ENCODE peak calls at places on chromosome 20, in ten cellular contexts. Z is neural crest cell; S is SW480; F is activated naive CD4-positive, alpha-beta T cell; O is stimulated activated CD8-positive, alpha-beta memory T cell treated with anti-CD3 and anti-CD28 coated beads, Interleukin-15, amount 100 ng/mL, for 24 hours; C is HCT116; I is GF-D8; A is Panc1; Q is NCI-H2171 treated with DMSO at 0.1 percent for 48 hours; X is NCI-H510A treated with DMSO at 0.1 percent for 48 hours. B is an unnamed sample.

GRCh38 chr20:54475334-54476287 is at the start of gene DOK5:
- DNase-seq in Z (peak), S (no peak), F (no peak), O (no peak), C (no peak), I (no peak), A (no peak), Q (no peak), X (no peak), B (no peak)

GRCh38 chr20:3162080-3162611 is 2.5 kb upstream of the FASTKD5 start:
- DNase-seq in Z (no peak), S (no peak), F (no peak), O (no peak), C (no peak), I (no peak), A (no peak), Q (peak), X (peak), B (no peak)

GRCh38 chr20:35306931-35307517 is 14.8 kb upstream of the FAM83C start:
- DNase-seq in Z (peak), S (peak), F (no peak), O (no peak), C (peak), I (no peak), A (no peak), Q (peak), X (peak), B (no peak)

GRCh38 chr20:53606364-53606985 is 12.8 kb upstream of the ZNF217 start:
- DNase-seq in Z (no peak), S (no peak), F (no peak), O (no peak), C (no peak), I (no peak), A (no peak), Q (no peak), X (no peak), B (no peak)

GRCh38 chr20:32010666-32011065 is 428 bp downstream of the CCM2L start:
- DNase-seq in Z (no peak), S (no peak), F (no peak), O (no peak), C (no peak), I (no peak), A (no peak), Q (no peak), X (no peak), B (no peak)

GRCh38 chr20:10987651-10988383 is 314.0 kb upstream of the JAG1 start:
- DNase-seq in Z (no peak), S (no peak), F (no peak), O (no peak), C (no peak), I (no peak), A (no peak), Q (no peak), X (no peak), B (no peak)

GRCh38 chr20:50629675-50630055 is 61.7 kb downstream of the RIPOR3 start:
- DNase-seq in Z (no peak), S (no peak), F (no peak), O (no peak), C (no peak), I (no peak), A (no peak), Q (no peak), X (no peak), B (no peak)

GRCh38 chr20:50824137-50824536 is 29.3 kb downstream of the BCAS4 start:
- DNase-seq in Z (no peak), S (no peak), F (no peak), O (no peak), C (no peak), I (no peak), A (no peak), Q (no peak), X (peak), B (no peak)

GRCh38 chr20:58555078-58555765 is 40.0 kb upstream of the APCDD1L start:
- DNase-seq in Z (no peak), S (peak), F (no peak), O (no peak), C (no peak), I (no peak), A (no peak), Q (no peak), X (no peak), B (no peak)

GRCh38 chr20:6164421-6165341 is 41.9 kb upstream of the FERMT1 start:
- DNase-seq in Z (no peak), S (no peak), F (no peak), O (no peak), C (peak), I (no peak), A (no peak), Q (peak), X (peak), B (no peak)

GRCh38 chr20:61743606-61744005 is 322.1 kb downstream of the TAF4 start:
- DNase-seq in Z (no peak), S (no peak), F (no peak), O (no peak), C (no peak), I (no peak), A (no peak), Q (no peak), X (no peak), B (no peak)

GRCh38 chr20:60262967-60263603 is 304.9 kb downstream of the CDH26 start:
- DNase-seq in Z (peak), S (peak), F (peak), O (peak), C (no peak), I (no peak), A (peak), Q (peak), X (no peak), B (no peak)

GRCh38 chr20:64080013-64080812 is at the start of gene OPRL1:
- DNase-seq in Z (no peak), S (peak), F (peak), O (no peak), C (no peak), I (peak), A (no peak), Q (no peak), X (no peak), B (no peak)

GRCh38 chr20:56363491-56363890 is 4.7 kb downstream of the FAM210B start:
- DNase-seq in Z (no peak), S (no peak), F (no peak), O (no peak), C (no peak), I (no peak), A (no peak), Q (no peak), X (no peak), B (no peak)

GRCh38 chr20:31508517-31509244 is 5.6 kb upstream of the HM13 start:
- DNase-seq in Z (no peak), S (no peak), F (no peak), O (no peak), C (no peak), I (no peak), A (no peak), Q (no peak), X (no peak), B (no peak)

B was measured in NCI-H1048.